ENCODE peak calls at places on chromosomes 7 and 10, in six cellular contexts. U is PC-3, F is tibial artery, J is right lobe of liver, G is cardiac muscle cell, A is left ventricle myocardium inferior. W is an unnamed sample.

GRCh38 chr10:110500515-110500905 is 2.8 kb downstream of the DUSP5 start:
- DNase-seq in G (peak; percentile 69), F (no peak), A (no peak), U (peak; percentile 77), J (no peak), W (no peak)

GRCh38 chr10:110529596-110530011 is 31.9 kb downstream of the DUSP5 start:
- DNase-seq in A (no peak), F (no peak), U (no peak), J (no peak), G (no peak), W (no peak)

GRCh38 chr7:40673285-40673684 is 538.5 kb downstream of the SUGCT start:
- DNase-seq in A (no peak), J (no peak), F (no peak), U (peak; percentile 79), G (peak; percentile 69), W (no peak)

GRCh38 chr10:48231178-48231577 is 43.3 kb downstream of the FRMPD2 start:
- DNase-seq in J (no peak), F (no peak), G (no peak), U (no peak), A (no peak), W (no peak)

GRCh38 chr10:108911814-108912541 is 1011.3 kb downstream of the XPNPEP1 start:
- DNase-seq in F (peak; percentile 63), G (peak; percentile 57), U (peak; percentile 82), J (peak; percentile 62), A (peak; percentile 38), W (peak; percentile 73)

GRCh38 chr10:113945075-113945686 is 90.7 kb downstream of the NHLRC2 start:
- DNase-seq in J (no peak), G (peak; percentile 36), A (no peak), F (no peak), U (peak; percentile 70), W (no peak)

GRCh38 chr10:12561720-12562119 is 212.4 kb downstream of the CAMK1D start:
- DNase-seq in A (no peak), F (no peak), J (no peak), U (no peak), G (no peak), W (no peak)

GRCh38 chr7:1156782-1157535 is 3.0 kb downstream of the ZFAND2A start:
- DNase-seq in G (no peak), J (peak; percentile 86), F (no peak), A (no peak), U (peak; percentile 84), W (no peak)

GRCh38 chr10:69327463-69328345 is 49.4 kb downstream of the HK1 start:
- DNase-seq in G (peak; percentile 86), U (peak; percentile 42), J (peak; percentile 46), A (peak; percentile 77), F (peak; percentile 93), W (peak; percentile 87)

GRCh38 chr10:103766751-103767509 is 88.4 kb downstream of the SH3PXD2A start:
- DNase-seq in J (no peak), U (no peak), A (no peak), G (no peak), F (no peak), W (no peak)

GRCh38 chr7:2807455-2807845 is 36.7 kb downstream of the GNA12 start:
- DNase-seq in G (peak; percentile 58), U (no peak), A (no peak), J (no peak), F (no peak), W (no peak)

GRCh38 chr7:95396136-95397032 is at the start of gene PON3:
- DNase-seq in G (peak; percentile 40), U (no peak), A (no peak), F (no peak), J (peak; percentile 77), W (peak; percentile 47)

DNA sequence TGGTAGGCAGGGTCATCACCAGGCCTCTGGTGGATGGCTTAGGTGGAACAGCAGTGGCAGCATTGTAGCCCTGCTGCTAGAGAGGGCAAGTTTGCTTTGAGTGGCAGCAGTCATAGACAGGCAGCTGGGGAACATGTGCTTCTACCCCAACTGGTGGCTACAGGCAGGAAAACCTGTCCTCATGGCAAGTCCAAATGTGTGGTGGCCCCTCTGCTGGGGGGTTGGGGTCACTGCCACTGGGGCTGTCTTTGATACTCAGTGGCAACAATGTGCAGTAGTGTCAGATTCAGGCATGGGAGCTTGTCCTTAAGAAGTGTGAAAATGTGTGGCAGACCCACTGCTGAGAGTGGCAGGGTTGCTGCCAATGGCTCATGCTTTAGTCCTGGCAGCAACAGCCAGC is 186.2 kb upstream of the NPSR1 start:
- DNase-seq in F (no peak), G (no peak), J (no peak), A (no peak), U (no peak), W (no peak)
- H3K27ac ChIP-seq in F (no peak overlapping the region), G (no peak overlapping the region), J (no peak overlapping the region), A (no peak overlapping the region), U (no peak overlapping the region), W (no peak overlapping the region)

DNA sequence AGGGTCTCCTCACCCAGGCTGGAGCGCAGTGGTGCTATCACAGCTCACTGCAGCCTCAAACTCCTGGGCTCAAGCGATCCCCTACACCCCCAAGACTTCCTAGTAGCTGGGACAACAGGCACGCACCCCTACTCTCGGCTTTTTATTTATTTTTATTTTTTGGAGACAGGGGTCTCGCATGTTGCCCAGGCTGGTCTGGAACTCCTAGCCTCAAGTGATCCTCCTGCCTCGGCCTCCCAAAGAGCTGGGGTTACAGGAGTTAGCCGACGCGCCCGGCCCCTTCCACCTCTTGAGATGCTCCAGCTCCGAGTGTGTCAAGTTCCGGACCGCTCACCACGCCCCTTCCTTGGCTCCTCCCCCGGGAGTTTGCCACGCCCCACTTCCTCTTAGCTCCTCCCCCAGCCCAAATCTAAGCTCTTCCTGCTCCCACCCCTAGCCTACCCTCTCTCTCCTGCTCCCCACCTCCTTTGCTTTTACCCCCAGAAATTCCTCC is 6.3 kb downstream of the NAT16 start:
- DNase-seq in F (no peak), G (peak; percentile 43), J (no peak), U (peak; percentile 75), A (no peak), W (no peak)
- H3K27me3 ChIP-seq in F (peaks cover 11% of the 10 kb centered on the region), G (peaks cover 100% of the 10 kb centered on the region), J (peaks cover 5% of the 10 kb centered on the region), U (peaks cover 41% of the 10 kb centered on the region), A (peaks cover 100% of the 10 kb centered on the region), W (no peaks in the 10 kb centered on the region)

GRCh38 chr10:124721295-124722052 is 22.7 kb downstream of the FAM53B start:
- DNase-seq in A (peak; percentile 67), F (no peak), U (no peak), G (peak; percentile 47), J (no peak), W (peak; percentile 59)
- H3K27ac ChIP-seq in A (peak overlapping the region; percentile 91), F (peak overlapping the region; percentile 18), U (no peak overlapping the region), G (peak overlapping the region; percentile 11), J (peak overlapping the region; percentile 40), W (no peak overlapping the region)

DNA sequence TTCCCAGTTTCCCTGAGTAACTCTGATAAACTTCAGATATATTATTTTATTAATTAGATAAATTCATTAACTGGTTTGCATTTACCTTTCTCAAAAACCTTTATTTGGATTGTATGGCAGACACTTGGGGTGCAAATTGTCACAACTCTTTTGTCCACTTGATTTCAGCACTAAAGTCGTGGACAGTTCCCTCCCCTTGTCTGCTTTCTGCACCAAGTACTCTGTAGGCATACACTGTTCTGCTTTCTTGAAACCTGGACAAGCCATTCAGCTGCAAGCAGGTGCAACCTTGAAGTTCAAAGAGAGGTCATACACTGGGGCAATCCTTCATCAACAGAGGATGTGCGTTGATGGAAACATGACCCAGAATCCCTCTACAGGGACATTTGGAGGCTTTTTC is 162.9 kb downstream of the ARL5B start:
- DNase-seq in J (no peak), A (no peak), U (peak; percentile 16), F (no peak), G (peak; percentile 9), W (no peak)
- H3K27me3 ChIP-seq in J (no peaks in the 10 kb centered on the region), A (no peaks in the 10 kb centered on the region), U (no peaks in the 10 kb centered on the region), F (no peaks in the 10 kb centered on the region), G (no peaks in the 10 kb centered on the region), W (no peaks in the 10 kb centered on the region)

GRCh38 chr7:74214816-74215630 is 5.2 kb downstream of the LAT2 start:
- DNase-seq in U (no peak), J (no peak), A (no peak), G (no peak), F (no peak), W (peak; percentile 37)
- H3K27ac ChIP-seq in U (no peak overlapping the region), J (no peak overlapping the region), A (no peak overlapping the region), G (no peak overlapping the region), F (no peak overlapping the region), W (no peak overlapping the region)

GRCh38 chr10:123275183-123275549 is 121.0 kb downstream of the BUB3 start:
- DNase-seq in G (no peak), F (no peak), U (no peak), J (no peak), A (no peak), W (no peak)

GRCh38 chr10:123270806-123271205 is 116.6 kb downstream of the BUB3 start:
- DNase-seq in A (no peak), U (no peak), J (no peak), G (no peak), F (no peak), W (no peak)

GRCh38 chr10:123272171-123272570 is 118.0 kb downstream of the BUB3 start:
- DNase-seq in G (no peak), J (no peak), U (peak; percentile 25), A (no peak), F (no peak), W (no peak)

GRCh38 chr10:123278445-123278844 is 124.2 kb downstream of the BUB3 start:
- DNase-seq in F (no peak), U (no peak), G (no peak), A (no peak), J (no peak), W (no peak)

GRCh38 chr10:123274513-123275182 is 120.4 kb downstream of the BUB3 start:
- DNase-seq in J (no peak), A (no peak), G (no peak), U (peak; percentile 5), F (no peak), W (no peak)
- H3K27me3 ChIP-seq in J (no peaks in the 10 kb centered on the region), A (peaks cover 35% of the 10 kb centered on the region), G (peaks cover 11% of the 10 kb centered on the region), U (no peaks in the 10 kb centered on the region), F (no peaks in the 10 kb centered on the region), W (no peaks in the 10 kb centered on the region)

DNA sequence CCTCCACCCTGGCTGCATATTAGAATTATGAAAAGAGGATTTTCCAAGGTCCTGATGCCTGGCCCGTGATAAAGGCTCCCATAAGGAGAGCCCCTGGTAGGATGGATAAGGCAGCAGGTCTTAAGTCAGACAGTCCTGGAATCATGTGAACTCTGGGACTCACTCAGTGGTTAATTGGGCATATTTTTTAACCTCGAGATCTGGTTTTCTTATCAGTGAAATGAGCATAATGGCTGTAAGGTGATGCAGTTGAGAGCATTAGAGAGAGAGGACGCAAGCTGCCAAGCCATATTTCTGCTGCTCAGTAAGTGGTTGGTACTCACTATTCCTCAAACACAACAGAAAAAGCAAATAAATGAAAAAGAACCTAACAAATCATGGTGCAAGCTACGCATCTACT is 37.8 kb downstream of the TARP start:
- DNase-seq in A (no peak), F (no peak), U (no peak), G (no peak), J (no peak), W (no peak)
- H3K27ac ChIP-seq in A (no peak overlapping the region), F (no peak overlapping the region), U (no peak overlapping the region), G (no peak overlapping the region), J (no peak overlapping the region), W (no peak overlapping the region)

GRCh38 chr10:126312167-126312566 is 76.1 kb downstream of the ADAM12 start:
- DNase-seq in G (no peak), A (no peak), F (no peak), J (no peak), U (no peak), W (no peak)
- H3K27me3 ChIP-seq in G (no peaks in the 10 kb centered on the region), A (peaks cover 35% of the 10 kb centered on the region), F (no peaks in the 10 kb centered on the region), J (no peaks in the 10 kb centered on the region), U (no peaks in the 10 kb centered on the region), W (no peaks in the 10 kb centered on the region)

W was measured in aorta.